ENCODE peak calls at places on chromosomes 5 and 9, in nine cellular contexts. K, P, I, Z, U, M, F, T and R are unnamed samples.

GRCh38 chr9:136351237-136351800 is 12.2 kb downstream of the DNLZ start:
- DNase-seq in F (no peak), Z (no peak), K (no peak), M (no peak), U (no peak), P (no peak), I (no peak), T (no peak), R (no peak)

GRCh38 chr9:137077010-137077747 is at the start of gene UAP1L1:
- DNase-seq in F (peak), T (peak), I (peak), P (peak), K (no peak), U (peak), Z (peak), M (peak), R (peak)

GRCh38 chr9:38119570-38119969 is 50.5 kb upstream of the SHB start:
- DNase-seq in P (peak), I (no peak), U (no peak), F (no peak), K (no peak), Z (no peak), M (peak), T (no peak), R (no peak)

GRCh38 chr9:72271617-72272478 is 93.2 kb downstream of the ZFAND5 start:
- DNase-seq in K (peak), U (peak), P (peak), I (no peak), T (peak), F (peak), M (peak), Z (peak), R (peak)

GRCh38 chr9:33820231-33820745 is 3.3 kb downstream of the UBE2R2 start:
- DNase-seq in M (no peak), P (no peak), Z (no peak), F (peak), T (no peak), U (no peak), K (no peak), I (no peak), R (no peak)

GRCh38 chr9:89701221-89701798 is 96.5 kb downstream of the GADD45G start:
- DNase-seq in U (no peak), P (no peak), F (no peak), T (no peak), Z (peak), M (no peak), I (peak), K (no peak), R (no peak)

GRCh38 chr5:116600876-116601275 is 26.3 kb upstream of the SEMA6A start:
- DNase-seq in K (no peak), I (no peak), M (no peak), T (no peak), U (no peak), Z (no peak), P (peak), F (peak), R (peak)

GRCh38 chr9:130663258-130664171 is 879 bp upstream of the PRDM12 start:
- DNase-seq in P (no peak), Z (no peak), T (peak), M (no peak), I (no peak), U (no peak), F (no peak), K (no peak), R (no peak)

GRCh38 chr5:61023131-61023530 is 78.1 kb downstream of the NDUFAF2 start:
- DNase-seq in K (no peak), U (no peak), T (no peak), P (no peak), M (no peak), F (peak), I (no peak), Z (no peak), R (peak)

GRCh38 chr9:4435197-4435596 is 55.1 kb upstream of the SLC1A1 start:
- DNase-seq in I (no peak), Z (no peak), T (no peak), M (no peak), U (no peak), F (peak), P (no peak), K (no peak), R (peak)

GRCh38 chr9:131813116-131813515 is 73.2 kb upstream of the RAPGEF1 start:
- DNase-seq in F (no peak), T (no peak), I (no peak), U (no peak), P (peak), K (no peak), M (no peak), Z (no peak), R (peak)

GRCh38 chr9:137437691-137438590 is 3.2 kb downstream of the ENTPD8 start:
- DNase-seq in U (no peak), Z (no peak), K (no peak), M (no peak), F (no peak), I (no peak), T (no peak), P (no peak), R (no peak)

GRCh38 chr9:14313378-14313940 is 482 bp downstream of the NFIB start:
- DNase-seq in M (no peak), P (peak), U (peak), Z (no peak), K (peak), F (no peak), T (peak), I (no peak), R (peak)

GRCh38 chr5:68277427-68277826 is 61.9 kb downstream of the PIK3R1 start:
- DNase-seq in F (peak), U (no peak), P (peak), K (no peak), T (no peak), Z (no peak), M (no peak), I (no peak), R (peak)

GRCh38 chr5:128815201-128815600 is 150.1 kb upstream of the SLC27A6 start:
- DNase-seq in Z (no peak), M (no peak), K (no peak), U (no peak), P (no peak), I (no peak), F (no peak), T (no peak), R (no peak)

GRCh38 chr5:76582252-76583162 is 40.7 kb downstream of the F2RL2 start:
- DNase-seq in M (no peak), Z (peak), I (no peak), K (no peak), P (no peak), T (no peak), U (no peak), F (no peak), R (peak)

GRCh38 chr9:3475300-3476020 is 50.3 kb downstream of the RFX3 start:
- DNase-seq in U (no peak), F (no peak), I (no peak), K (no peak), M (no peak), Z (no peak), P (peak), T (no peak), R (no peak)

GRCh38 chr9:89080193-89080592 is 88.9 kb downstream of the S1PR3 start:
- DNase-seq in M (no peak), U (no peak), P (no peak), K (no peak), T (no peak), F (peak), Z (no peak), I (no peak), R (peak)

GRCh38 chr5:136033848-136034247 is 5.1 kb downstream of the TGFBI start:
- DNase-seq in Z (no peak), K (no peak), F (peak), M (no peak), P (no peak), I (no peak), U (no peak), T (no peak), R (no peak)

GRCh38 chr9:128550770-128551651 is 1.4 kb upstream of the SPTAN1 start:
- DNase-seq in U (no peak), F (peak), P (peak), T (peak), I (no peak), K (no peak), M (no peak), Z (no peak), R (peak)

GRCh38 chr5:35859101-35859661 is 2.5 kb downstream of the IL7R start:
- DNase-seq in T (peak), F (peak), Z (no peak), K (peak), U (no peak), P (peak), I (peak), M (no peak), R (peak)